ENCODE peak calls at places on chromosomes 12 and 14, in six cellular contexts. One of them, this sample, is unnamed. For H3K4me1, the result is how much of the 10 kb centered on the place peaks cover.

GRCh38 chr12:46675736-46676135 is 150.1 kb downstream of the SLC38A4 start:
- DNase-seq in HCT116: no peak
- DNase-seq in upper lobe of right lung: peak
- DNase-seq in lung: no peak
- DNase-seq in uterus: no peak
- DNase-seq in lower lobe of right lung: peak
- DNase-seq in this sample: no peak

GRCh38 chr12:29796823-29797263 is 13.1 kb upstream of the TMTC1 start:
- DNase-seq in HCT116: peak
- DNase-seq in uterus: peak
- DNase-seq in upper lobe of right lung: no peak
- DNase-seq in lung: no peak
- DNase-seq in lower lobe of right lung: no peak
- DNase-seq in this sample: peak

GRCh38 chr14:79016828-79017505 is 846.8 kb downstream of the NRXN3 start:
- DNase-seq in upper lobe of right lung: no peak
- DNase-seq in lower lobe of right lung: no peak
- DNase-seq in uterus: no peak
- DNase-seq in HCT116: no peak
- DNase-seq in lung: no peak
- DNase-seq in this sample: peak

GRCh38 chr12:64412458-64412857 is 8.3 kb downstream of the XPOT start:
- DNase-seq in lower lobe of right lung: no peak
- DNase-seq in upper lobe of right lung: no peak
- DNase-seq in lung: no peak
- DNase-seq in uterus: no peak
- DNase-seq in HCT116: no peak
- DNase-seq in this sample: no peak

GRCh38 chr14:71688576-71688975 is 243.7 kb upstream of the RGS6 start:
- DNase-seq in uterus: no peak
- DNase-seq in lung: no peak
- DNase-seq in HCT116: no peak
- DNase-seq in lower lobe of right lung: no peak
- DNase-seq in upper lobe of right lung: no peak
- DNase-seq in this sample: no peak

GRCh38 chr12:104171785-104172563 is 34.0 kb upstream of the NFYB start:
- DNase-seq in uterus: no peak
- DNase-seq in lung: peak
- DNase-seq in HCT116: no peak
- DNase-seq in lower lobe of right lung: no peak
- DNase-seq in upper lobe of right lung: no peak
- DNase-seq in this sample: no peak

GRCh38 chr14:69662636-69663321 is 51.4 kb downstream of the SUSD6 start:
- DNase-seq in upper lobe of right lung: no peak
- DNase-seq in lower lobe of right lung: no peak
- DNase-seq in uterus: no peak
- DNase-seq in lung: no peak
- DNase-seq in HCT116: no peak
- DNase-seq in this sample: no peak

GRCh38 chr12:64714551-64714968 is 44.6 kb downstream of the GNS start:
- DNase-seq in lower lobe of right lung: no peak
- DNase-seq in uterus: no peak
- DNase-seq in lung: no peak
- DNase-seq in upper lobe of right lung: no peak
- DNase-seq in HCT116: no peak
- DNase-seq in this sample: no peak

GRCh38 chr14:23694085-23694975 is 58.2 kb downstream of the DHRS2 start:
- DNase-seq in HCT116: peak
- DNase-seq in uterus: no peak
- DNase-seq in lower lobe of right lung: no peak
- DNase-seq in upper lobe of right lung: no peak
- DNase-seq in lung: no peak
- DNase-seq in this sample: peak

GRCh38 chr14:42654707-42655106 is 1048.0 kb downstream of the LRFN5 start:
- DNase-seq in HCT116: no peak
- DNase-seq in uterus: no peak
- DNase-seq in lower lobe of right lung: no peak
- DNase-seq in lung: no peak
- DNase-seq in upper lobe of right lung: no peak
- DNase-seq in this sample: no peak

GRCh38 chr12:109900752-109901580 is 892 bp downstream of the TCHP start:
- DNase-seq in lung: no peak
- DNase-seq in uterus: no peak
- DNase-seq in lower lobe of right lung: no peak
- DNase-seq in HCT116: no peak
- DNase-seq in upper lobe of right lung: no peak
- DNase-seq in this sample: no peak

GRCh38 chr14:50961606-50962259 is 17.4 kb upstream of the PYGL start:
- DNase-seq in uterus: peak
- DNase-seq in lower lobe of right lung: no peak
- DNase-seq in HCT116: no peak
- DNase-seq in upper lobe of right lung: no peak
- DNase-seq in lung: peak
- DNase-seq in this sample: no peak

GRCh38 chr12:114665411-114666181 is 18.4 kb downstream of the TBX3 start:
- DNase-seq in upper lobe of right lung: no peak
- DNase-seq in uterus: no peak
- DNase-seq in lower lobe of right lung: no peak
- DNase-seq in HCT116: no peak
- DNase-seq in lung: no peak
- DNase-seq in this sample: no peak

GRCh38 chr12:130633771-130634170 is 82.3 kb downstream of the RIMBP2 start:
- DNase-seq in uterus: no peak
- DNase-seq in upper lobe of right lung: peak
- DNase-seq in lower lobe of right lung: no peak
- DNase-seq in lung: peak
- DNase-seq in HCT116: no peak
- DNase-seq in this sample: no peak

GRCh38 chr12:2286051-2286450 is 233.3 kb downstream of the CACNA1C start:
- DNase-seq in lung: no peak
- DNase-seq in lower lobe of right lung: no peak
- DNase-seq in upper lobe of right lung: no peak
- DNase-seq in uterus: no peak
- DNase-seq in HCT116: no peak
- DNase-seq in this sample: no peak

GRCh38 chr12:6698352-6699046 is 2.1 kb downstream of the PIANP start:
- DNase-seq in upper lobe of right lung: no peak
- DNase-seq in HCT116: no peak
- DNase-seq in lower lobe of right lung: no peak
- DNase-seq in lung: no peak
- DNase-seq in uterus: no peak
- DNase-seq in this sample: no peak

GRCh38 chr12:234891-235415 is 21.0 kb upstream of the SLC6A12 start:
- DNase-seq in lung: no peak
- DNase-seq in upper lobe of right lung: peak
- DNase-seq in lower lobe of right lung: no peak
- DNase-seq in HCT116: no peak
- DNase-seq in uterus: no peak
- DNase-seq in this sample: no peak

GRCh38 chr12:238736-239398 is 23.8 kb downstream of the SLC6A13 start:
- DNase-seq in HCT116: no peak
- DNase-seq in lung: no peak
- DNase-seq in uterus: no peak
- DNase-seq in lower lobe of right lung: no peak
- DNase-seq in upper lobe of right lung: peak
- DNase-seq in this sample: no peak

GRCh38 chr12:236445-236844 is 22.5 kb upstream of the SLC6A12 start:
- DNase-seq in lower lobe of right lung: no peak
- DNase-seq in HCT116: no peak
- DNase-seq in lung: no peak
- DNase-seq in upper lobe of right lung: no peak
- DNase-seq in uterus: no peak
- DNase-seq in this sample: no peak

GRCh38 chr12:238116-238515 is 24.2 kb upstream of the SLC6A12 start:
- DNase-seq in HCT116: no peak
- DNase-seq in lung: no peak
- DNase-seq in uterus: no peak
- DNase-seq in upper lobe of right lung: peak
- DNase-seq in lower lobe of right lung: no peak
- DNase-seq in this sample: no peak

GRCh38 chr12:237026-237815 is 23.3 kb upstream of the SLC6A12 start:
- DNase-seq in lower lobe of right lung: no peak
- DNase-seq in lung: no peak
- DNase-seq in upper lobe of right lung: peak
- DNase-seq in uterus: no peak
- DNase-seq in HCT116: no peak
- DNase-seq in this sample: no peak
- H3K27ac ChIP-seq in lower lobe of right lung: no peak
- H3K27ac ChIP-seq in lung: no peak
- H3K27ac ChIP-seq in upper lobe of right lung: no peak
- H3K27ac ChIP-seq in uterus: no peak
- H3K27ac ChIP-seq in HCT116: no peak
- H3K27ac ChIP-seq in this sample: no peak

DNA sequence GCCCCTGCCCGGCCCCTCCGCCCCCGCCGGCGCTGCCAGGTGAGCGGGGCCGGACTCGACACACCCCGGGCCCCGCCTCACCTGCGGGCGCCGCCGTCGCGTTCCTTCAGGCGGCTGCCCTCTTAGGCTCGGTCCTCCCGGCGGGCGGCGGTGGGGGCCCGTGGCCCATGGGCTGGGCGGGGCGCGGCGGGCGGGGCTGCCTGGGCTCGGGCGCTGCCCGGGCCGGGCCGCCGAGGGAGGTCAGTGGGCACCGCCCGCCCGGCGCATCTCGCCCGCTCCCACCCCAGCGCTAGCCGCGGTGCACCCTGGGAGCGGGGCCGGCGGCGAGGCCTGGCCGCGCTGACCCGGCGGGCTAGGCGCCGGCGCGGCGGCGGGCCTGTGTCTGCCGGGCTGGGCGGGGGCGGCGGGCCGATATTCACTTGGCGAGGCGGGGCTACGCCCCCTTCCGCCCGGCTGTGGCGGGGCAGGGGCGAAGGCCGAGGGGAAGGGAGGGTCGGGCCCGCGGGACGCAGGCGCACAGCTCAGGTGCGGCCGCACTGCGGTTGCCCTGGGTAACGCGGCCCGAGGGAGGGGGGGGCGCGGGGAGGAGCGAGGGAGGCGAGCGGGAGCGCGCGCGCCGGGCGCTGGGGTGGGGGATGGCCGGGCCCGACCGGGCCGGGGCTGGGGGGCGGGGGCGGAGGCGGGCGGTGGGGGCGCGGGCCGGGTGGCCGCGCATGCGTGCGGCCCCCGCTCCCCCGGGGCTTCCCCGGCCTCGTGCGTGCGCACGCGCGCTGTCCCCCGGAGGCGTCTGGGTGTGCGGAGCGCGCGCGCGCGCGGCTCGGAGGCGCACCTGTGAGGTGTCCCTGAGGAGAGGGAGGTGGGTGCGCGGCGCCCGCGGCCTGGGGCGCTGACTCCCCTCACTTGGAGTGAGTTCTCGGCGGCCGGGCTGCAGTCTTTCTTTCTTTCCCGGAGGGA is at the start of the genes CCDC92 and ZNF664:
- DNase-seq in lower lobe of right lung: peak
- DNase-seq in HCT116: peak
- DNase-seq in uterus: peak
- DNase-seq in lung: peak
- DNase-seq in upper lobe of right lung: peak
- DNase-seq in this sample: peak
- TF ChIP-seq CTCF in lower lobe of right lung: no peak
- TF ChIP-seq CTCF in HCT116: peak
- TF ChIP-seq CTCF in uterus: peak
- TF ChIP-seq CTCF in lung: no peak
- TF ChIP-seq CTCF in upper lobe of right lung: no peak
- TF ChIP-seq CTCF in this sample: peak

GRCh38 chr14:61369097-61369496 is 47.7 kb downstream of the PRKCH start:
- DNase-seq in lung: no peak
- DNase-seq in uterus: no peak
- DNase-seq in HCT116: no peak
- DNase-seq in upper lobe of right lung: no peak
- DNase-seq in lower lobe of right lung: no peak
- DNase-seq in this sample: no peak

GRCh38 chr14:61375218-61375617 is 53.8 kb downstream of the PRKCH start:
- DNase-seq in uterus: no peak
- DNase-seq in HCT116: no peak
- DNase-seq in upper lobe of right lung: no peak
- DNase-seq in lower lobe of right lung: no peak
- DNase-seq in lung: no peak
- DNase-seq in this sample: no peak

GRCh38 chr14:61372842-61373555 is 51.6 kb downstream of the PRKCH start:
- DNase-seq in upper lobe of right lung: no peak
- DNase-seq in uterus: no peak
- DNase-seq in HCT116: no peak
- DNase-seq in lower lobe of right lung: no peak
- DNase-seq in lung: no peak
- DNase-seq in this sample: no peak

GRCh38 chr14:61374284-61374683 is 52.9 kb downstream of the PRKCH start:
- DNase-seq in HCT116: no peak
- DNase-seq in uterus: no peak
- DNase-seq in lung: no peak
- DNase-seq in upper lobe of right lung: no peak
- DNase-seq in lower lobe of right lung: no peak
- DNase-seq in this sample: no peak

GRCh38 chr14:61372379-61372778 is 51.0 kb downstream of the PRKCH start:
- DNase-seq in lung: no peak
- DNase-seq in uterus: no peak
- DNase-seq in HCT116: no peak
- DNase-seq in lower lobe of right lung: no peak
- DNase-seq in upper lobe of right lung: no peak
- DNase-seq in this sample: no peak
- H3K4me1 ChIP-seq in lung: under half
- H3K4me1 ChIP-seq in uterus: under half
- H3K4me1 ChIP-seq in HCT116: under half
- H3K4me1 ChIP-seq in lower lobe of right lung: under half
- H3K4me1 ChIP-seq in upper lobe of right lung: under half
- H3K4me1 ChIP-seq in this sample: under half

GRCh38 chr14:68578597-68578996 is 214.3 kb downstream of the ZFP36L1 start:
- DNase-seq in upper lobe of right lung: no peak
- DNase-seq in lower lobe of right lung: no peak
- DNase-seq in uterus: no peak
- DNase-seq in HCT116: no peak
- DNase-seq in lung: no peak
- DNase-seq in this sample: no peak

GRCh38 chr14:68576496-68577244 is 216.2 kb downstream of the ZFP36L1 start:
- DNase-seq in upper lobe of right lung: no peak
- DNase-seq in lower lobe of right lung: no peak
- DNase-seq in HCT116: peak
- DNase-seq in uterus: no peak
- DNase-seq in lung: no peak
- DNase-seq in this sample: peak

GRCh38 chr14:68574461-68574860 is 218.4 kb downstream of the ZFP36L1 start:
- DNase-seq in lung: no peak
- DNase-seq in lower lobe of right lung: no peak
- DNase-seq in uterus: no peak
- DNase-seq in HCT116: no peak
- DNase-seq in upper lobe of right lung: no peak
- DNase-seq in this sample: no peak

GRCh38 chr14:68574906-68575305 is 218.0 kb downstream of the ZFP36L1 start:
- DNase-seq in HCT116: no peak
- DNase-seq in uterus: no peak
- DNase-seq in lower lobe of right lung: no peak
- DNase-seq in lung: no peak
- DNase-seq in upper lobe of right lung: no peak
- DNase-seq in this sample: no peak

DNA sequence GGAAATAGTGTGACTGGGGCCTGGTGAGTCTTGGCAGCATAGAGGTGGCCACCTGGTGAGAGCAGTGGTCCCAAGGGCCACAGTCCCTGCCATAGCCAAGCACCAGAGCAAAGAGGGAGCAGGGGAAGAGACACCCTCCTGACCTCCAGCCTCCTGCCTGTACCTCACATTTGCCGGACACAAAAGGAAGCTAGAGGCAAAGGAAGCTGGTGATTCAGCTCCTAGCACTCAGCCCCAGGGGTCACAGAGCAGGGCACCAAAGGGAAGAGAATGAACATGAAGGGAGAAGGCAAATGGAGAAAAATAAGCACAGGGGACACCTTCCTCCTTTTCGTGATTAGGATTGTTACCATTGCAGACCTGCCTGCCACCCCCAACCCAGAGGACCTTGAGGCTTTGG is 216.8 kb downstream of the ZFP36L1 start:
- DNase-seq in uterus: no peak
- DNase-seq in lung: no peak
- DNase-seq in upper lobe of right lung: no peak
- DNase-seq in lower lobe of right lung: no peak
- DNase-seq in HCT116: no peak
- DNase-seq in this sample: peak
- H3K27ac ChIP-seq in uterus: no peak
- H3K27ac ChIP-seq in lung: peak
- H3K27ac ChIP-seq in upper lobe of right lung: no peak
- H3K27ac ChIP-seq in lower lobe of right lung: peak
- H3K27ac ChIP-seq in HCT116: peak
- H3K27ac ChIP-seq in this sample: no peak

This sample was measured in foreskin keratinocyte.